ENCODE peak calls at places on chromosomes 3 and 15, in eight cellular contexts. R is transverse colon, Y is ovary, A is esophagus muscularis mucosa, W is HepG2, I is K562, N is tibial nerve, C is suprapubic skin. B is an unnamed sample.

GRCh38 chr3:71063768-71064287 is 519.7 kb downstream of the FOXP1 start:
- DNase-seq in R (no peak), Y (peak; percentile 45), A (peak; percentile 90), W (peak; percentile 49), I (peak; percentile 21), N (no peak), C (peak; percentile 61), B (no peak)

GRCh38 chr15:101269479-101270223 is 7.6 kb downstream of the SELENOS start:
- DNase-seq in R (no peak), Y (no peak), A (no peak), W (no peak), I (no peak), N (no peak), C (no peak), B (no peak)

GRCh38 chr15:57540736-57541135 is 51.0 kb upstream of the MYZAP start:
- DNase-seq in R (no peak), Y (no peak), A (no peak), W (no peak), I (no peak), N (no peak), C (no peak), B (no peak)

GRCh38 chr3:194206375-194206774 is 70.4 kb downstream of the HES1 start:
- DNase-seq in R (peak; percentile 50), Y (peak; percentile 69), A (peak; percentile 93), W (no peak), I (no peak), N (no peak), C (peak; percentile 76), B (peak; percentile 94)

GRCh38 chr3:150070271-150070670 is 99.6 kb upstream of the PFN2 start:
- DNase-seq in R (no peak), Y (no peak), A (no peak), W (no peak), I (no peak), N (no peak), C (no peak), B (no peak)

GRCh38 chr3:188185717-188186236 is 31.8 kb downstream of the LPP start:
- DNase-seq in R (peak; percentile 62), Y (no peak), A (no peak), W (peak; percentile 85), I (no peak), N (no peak), C (no peak), B (no peak)

GRCh38 chr15:75058127-75058905 is 34.9 kb downstream of the PPCDC start:
- DNase-seq in R (no peak), Y (peak; percentile 4), A (no peak), W (peak; percentile 61), I (no peak), N (no peak), C (no peak), B (no peak)

GRCh38 chr3:176149567-176149966 is 1047.7 kb downstream of the TBL1XR1 start:
- DNase-seq in R (no peak), Y (no peak), A (no peak), W (no peak), I (no peak), N (no peak), C (no peak), B (no peak)

GRCh38 chr15:23506762-23507161 is 58.7 kb upstream of the MKRN3 start:
- DNase-seq in R (no peak), Y (no peak), A (no peak), W (no peak), I (no peak), N (no peak), C (no peak), B (no peak)

GRCh38 chr3:194300936-194301335 is 50.2 kb downstream of the CPN2 start:
- DNase-seq in R (no peak), Y (peak; percentile 12), A (no peak), W (no peak), I (no peak), N (no peak), C (peak; percentile 27), B (peak; percentile 53)

GRCh38 chr3:11162401-11163345 is 8.4 kb downstream of the HRH1 start:
- DNase-seq in R (no peak), Y (no peak), A (no peak), W (no peak), I (no peak), N (no peak), C (peak; percentile 15), B (peak; percentile 45)

GRCh38 chr3:229262-229661 is 32.7 kb downstream of the CHL1 start:
- DNase-seq in R (no peak), Y (no peak), A (no peak), W (no peak), I (no peak), N (no peak), C (no peak), B (no peak)

GRCh38 chr3:10550705-10551104 is 45.3 kb upstream of the ATP2B2 start:
- DNase-seq in R (no peak), Y (no peak), A (peak; percentile 90), W (no peak), I (no peak), N (no peak), C (peak; percentile 36), B (peak; percentile 35)

GRCh38 chr3:70889162-70890045 is 577.0 kb upstream of the MDFIC2 start:
- DNase-seq in R (no peak), Y (peak; percentile 39), A (no peak), W (no peak), I (no peak), N (no peak), C (no peak), B (no peak)

GRCh38 chr15:80978685-80979084 is 10.9 kb downstream of the MESD start:
- DNase-seq in R (no peak), Y (no peak), A (no peak), W (no peak), I (peak; percentile 43), N (no peak), C (no peak), B (no peak)

GRCh38 chr3:31777887-31778286 is 203.2 kb downstream of the OSBPL10 start:
- DNase-seq in R (no peak), Y (no peak), A (no peak), W (no peak), I (no peak), N (no peak), C (no peak), B (no peak)

GRCh38 chr3:48694610-48695051 is 8.9 kb upstream of the NCKIPSD start:
- DNase-seq in R (peak; percentile 65), Y (peak; percentile 93), A (no peak), W (no peak), I (no peak), N (peak; percentile 79), C (peak; percentile 91), B (peak; percentile 96)
- H3K36me3 ChIP-seq in R (peaks cover 54% of the 10 kb centered on the region), Y (no peaks in the 10 kb centered on the region), A (peaks cover 37% of the 10 kb centered on the region), W (peaks cover 69% of the 10 kb centered on the region), I (peaks cover 75% of the 10 kb centered on the region), N (peaks cover 16% of the 10 kb centered on the region), C (peaks cover 69% of the 10 kb centered on the region), B (peaks cover 68% of the 10 kb centered on the region)

DNA sequence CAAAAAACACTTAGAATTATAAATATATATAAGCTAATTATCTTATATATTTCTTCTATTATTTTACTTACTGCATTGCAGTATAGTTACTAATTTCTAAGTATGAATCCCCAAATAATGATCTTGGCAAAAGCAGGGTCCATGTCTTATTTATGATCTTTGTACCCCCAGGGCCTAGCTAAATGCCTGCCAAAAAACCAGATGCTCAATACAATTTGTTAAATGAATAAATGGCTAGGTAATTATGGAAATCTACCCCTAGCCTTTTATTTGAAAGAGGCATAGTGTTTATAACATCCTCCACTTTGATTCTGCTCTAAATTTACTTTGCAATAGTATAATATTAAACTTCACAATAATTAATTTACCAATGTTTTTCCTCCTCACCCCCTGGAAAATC is 69.5 kb downstream of the CSNK1G1 start:
- DNase-seq in R (no peak), Y (no peak), A (no peak), W (no peak), I (no peak), N (no peak), C (no peak), B (no peak)
- TF ChIP-seq EP300 in R (no peak), Y (no peak), A (no peak), W (no peak), I (no peak), N (no peak), C (no peak), B (no peak)

GRCh38 chr3:186786810-186787375 is 3.5 kb downstream of the EIF4A2 start:
- DNase-seq in R (no peak), Y (no peak), A (no peak), W (no peak), I (no peak), N (no peak), C (no peak), B (no peak)

GRCh38 chr3:186790261-186790981 is 7.0 kb downstream of the EIF4A2 start:
- DNase-seq in R (no peak), Y (no peak), A (no peak), W (peak; percentile 26), I (no peak), N (no peak), C (no peak), B (no peak)

GRCh38 chr3:186787642-186788481 is 4.5 kb downstream of the EIF4A2 start:
- DNase-seq in R (no peak), Y (no peak), A (no peak), W (no peak), I (no peak), N (no peak), C (no peak), B (no peak)

GRCh38 chr3:186789554-186790260 is 6.3 kb downstream of the EIF4A2 start:
- DNase-seq in R (no peak), Y (no peak), A (no peak), W (no peak), I (no peak), N (no peak), C (no peak), B (no peak)

GRCh38 chr3:186788482-186789370 is 5.3 kb downstream of the EIF4A2 start:
- DNase-seq in R (no peak), Y (no peak), A (no peak), W (no peak), I (no peak), N (no peak), C (no peak), B (no peak)
- H3K36me3 ChIP-seq in R (peaks cover 45% of the 10 kb centered on the region), Y (no peaks in the 10 kb centered on the region), A (peaks cover 53% of the 10 kb centered on the region), W (peaks cover 62% of the 10 kb centered on the region), I (peaks cover 99% of the 10 kb centered on the region), N (peaks cover 33% of the 10 kb centered on the region), C (peaks cover 81% of the 10 kb centered on the region), B (peaks cover 85% of the 10 kb centered on the region)

GRCh38 chr3:162391301-162391700 is 894.7 kb downstream of the OTOL1 start:
- DNase-seq in R (no peak), Y (no peak), A (no peak), W (no peak), I (no peak), N (no peak), C (no peak), B (no peak)
- TF ChIP-seq EP300 in R (no peak), Y (no peak), A (no peak), W (no peak), I (no peak), N (no peak), C (no peak), B (no peak)